ENCODE peak calls at places on chromosome 21, in four cellular contexts. S is ovary, N is spleen, H is endothelial cell. C is an unnamed sample.
A peak's percentile ranks its signal among the peaks of the same experiment; 100 is the strongest.

GRCh38 chr21:30831194-30831765 is 1.7 kb upstream of the KRTAP7-1 start:
- DNase-seq in S (no peak), N (no peak), H (peak; percentile 28), C (peak; percentile 39)

GRCh38 chr21:33023574-33024277 is 2.0 kb upstream of the OLIG2 start:
- DNase-seq in S (no peak), N (no peak), H (no peak), C (no peak)

GRCh38 chr21:16587671-16588379 is 858.0 kb downstream of the USP25 start:
- DNase-seq in S (peak; percentile 61), N (no peak), H (no peak), C (no peak)

GRCh38 chr21:14215971-14216621 is at the start of gene RBM11:
- DNase-seq in S (peak; percentile 84), N (peak; percentile 92), H (peak; percentile 91), C (peak; percentile 87)

GRCh38 chr21:39434950-39435349 is 10.6 kb downstream of the LCA5L start:
- DNase-seq in S (no peak), N (no peak), H (no peak), C (no peak)

GRCh38 chr21:25742900-25743299 is 8.1 kb downstream of the GABPA start:
- DNase-seq in S (no peak), N (no peak), H (no peak), C (no peak)

GRCh38 chr21:26280715-26281310 is 110.2 kb upstream of the APP start:
- DNase-seq in S (no peak), N (no peak), H (no peak), C (peak; percentile 16)

GRCh38 chr21:40067751-40068150 is 200.5 kb downstream of the PCP4 start:
- DNase-seq in S (no peak), N (no peak), H (no peak), C (no peak)

GRCh38 chr21:27802816-27803475 is 836.1 kb upstream of the ADAMTS5 start:
- DNase-seq in S (no peak), N (no peak), H (peak; percentile 57), C (peak; percentile 33)

GRCh38 chr21:33403786-33404571 is 766 bp downstream of the IFNGR2 start:
- DNase-seq in S (peak; percentile 70), N (peak; percentile 90), H (peak; percentile 60), C (peak; percentile 64)

GRCh38 chr21:32382108-32382601 is 10.7 kb downstream of the URB1 start:
- DNase-seq in S (no peak), N (no peak), H (no peak), C (no peak)

GRCh38 chr21:26834181-26834945 is 10.8 kb downstream of the ADAMTS1 start:
- DNase-seq in S (no peak), N (no peak), H (no peak), C (no peak)

GRCh38 chr21:27812279-27812678 is 845.4 kb upstream of the ADAMTS5 start:
- DNase-seq in S (no peak), N (no peak), H (no peak), C (no peak)

GRCh38 chr21:14492890-14493289 is 53.2 kb downstream of the SAMSN1 start:
- DNase-seq in S (no peak), N (no peak), H (no peak), C (no peak)

GRCh38 chr21:36966066-36966845 is at the start of gene HLCS:
- DNase-seq in S (peak; percentile 69), N (peak; percentile 92), H (peak; percentile 65), C (peak; percentile 75)
- TF ChIP-seq CTCF in S (no peak), N (no peak), H (peak; percentile 18), C (no peak)

DNA sequence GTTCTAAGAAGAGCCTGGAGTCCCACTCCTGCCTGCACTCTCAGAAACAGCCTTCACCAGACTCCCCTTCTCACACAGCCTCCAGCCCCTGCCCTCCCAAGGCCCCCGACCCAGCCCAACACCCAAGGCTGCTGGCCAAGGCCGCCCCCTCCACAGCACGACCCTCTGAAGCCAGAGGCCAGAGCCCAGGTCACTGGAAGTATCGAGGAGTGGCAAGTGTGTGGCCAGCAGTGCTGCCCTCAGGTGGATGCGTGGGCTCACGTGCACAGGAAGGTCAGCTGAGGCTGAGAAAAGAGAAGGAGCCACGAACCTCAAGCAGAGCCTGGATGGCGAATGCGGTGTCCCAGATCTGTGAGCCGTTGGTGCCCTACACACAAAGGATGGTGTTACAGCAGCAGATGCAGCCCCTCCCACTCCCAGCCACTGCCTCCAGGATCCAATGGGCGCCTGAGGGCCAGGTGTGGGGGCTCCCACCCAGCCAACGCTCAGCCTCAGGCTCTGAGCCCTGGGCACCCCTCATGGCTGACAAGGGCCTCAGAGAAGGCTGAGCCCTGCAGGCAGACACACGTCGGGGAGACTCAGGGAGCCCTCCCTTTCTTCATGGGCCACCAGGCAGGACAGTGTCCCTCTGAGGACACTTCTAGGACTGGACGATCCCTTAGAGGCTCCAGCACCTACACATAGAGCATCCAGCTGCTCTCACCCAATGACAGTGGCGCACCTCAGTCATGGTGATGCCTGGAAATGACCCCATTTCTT is 18.0 kb downstream of the LSS start:
- DNase-seq in S (no peak), N (peak; percentile 47), H (no peak), C (no peak)
- TF ChIP-seq CTCF in S (no peak), N (no peak), H (no peak), C (no peak)

DNA sequence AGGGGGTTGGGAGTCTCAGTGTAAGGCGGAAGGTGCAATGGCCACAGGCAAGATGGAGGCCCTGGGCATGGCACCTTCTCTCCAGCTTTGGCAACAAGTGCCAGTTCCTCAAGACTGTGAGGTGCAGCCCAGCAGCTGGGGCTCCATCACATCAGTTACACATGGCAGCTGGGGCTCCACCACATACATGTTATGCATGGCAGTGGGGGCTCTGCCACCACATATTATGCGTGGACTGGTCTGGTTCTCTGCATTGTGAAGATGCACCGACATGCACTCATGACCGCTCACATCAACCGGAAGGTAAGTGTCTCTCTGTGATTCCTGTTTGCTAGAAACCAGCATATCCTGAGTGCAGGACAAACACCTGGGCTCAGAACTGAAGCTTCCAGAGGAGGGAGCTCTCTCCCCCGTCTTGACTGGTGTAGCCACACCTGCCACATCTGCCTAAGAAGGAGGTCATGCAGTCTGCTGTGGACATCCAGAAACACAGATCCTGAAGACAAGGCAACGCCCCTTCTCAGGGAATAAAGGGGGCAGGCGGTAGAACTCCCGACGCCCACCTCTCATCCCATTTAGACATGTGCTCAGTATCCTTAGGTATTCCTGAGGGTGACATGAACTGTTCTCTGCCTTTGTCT is 104.1 kb upstream of the TMPRSS2 start:
- DNase-seq in S (no peak), N (no peak), H (peak; percentile 43), C (no peak)
- TF ChIP-seq CTCF in S (no peak), N (no peak), H (no peak), C (no peak)

GRCh38 chr21:34766862-34767261 is 98.1 kb downstream of the CLIC6 start:
- DNase-seq in S (no peak), N (no peak), H (no peak), C (no peak)

GRCh38 chr21:34765619-34766018 is 96.8 kb downstream of the CLIC6 start:
- DNase-seq in S (no peak), N (no peak), H (no peak), C (no peak)

GRCh38 chr21:34764715-34765284 is 96.0 kb downstream of the CLIC6 start:
- DNase-seq in S (no peak), N (no peak), H (no peak), C (no peak)

GRCh38 chr21:34761758-34762330 is 93.0 kb downstream of the CLIC6 start:
- DNase-seq in S (no peak), N (no peak), H (no peak), C (no peak)

GRCh38 chr21:34762761-34763160 is 94.0 kb downstream of the CLIC6 start:
- DNase-seq in S (no peak), N (no peak), H (no peak), C (no peak)
- TF ChIP-seq CTCF in S (no peak), N (no peak), H (peak; percentile 24), C (no peak)

C was measured in nephron progenitor cell.